ENCODE peak calls at places on chromosomes 2 and 18, in five cellular contexts. J, V, X, Q and W are unnamed samples.

GRCh38 chr2:18971069-18971378 is 381.7 kb upstream of the NT5C1B start:
- DNase-seq in J (no peak), X (no peak), V (no peak), Q (no peak), W (no peak)

GRCh38 chr2:79782540-79782939 is 269.7 kb downstream of the CTNNA2 start:
- DNase-seq in V (no peak), Q (no peak), J (peak; percentile 38), X (no peak), W (no peak)

GRCh38 chr2:7083580-7084509 is 166.6 kb downstream of the RNF144A start:
- DNase-seq in J (peak; percentile 39), X (peak; percentile 45), V (no peak), Q (peak; percentile 41), W (peak; percentile 53)

GRCh38 chr2:235263205-235264120 is 230.4 kb upstream of the AGAP1 start:
- DNase-seq in Q (peak; percentile 93), X (no peak), J (no peak), V (no peak), W (no peak)

GRCh38 chr18:12102136-12102842 is 8.6 kb downstream of the ANKRD62 start:
- DNase-seq in J (no peak), X (no peak), Q (no peak), V (no peak), W (no peak)

GRCh38 chr2:111900859-111901258 is 2.5 kb downstream of the MERTK start:
- DNase-seq in J (peak; percentile 42), Q (no peak), V (no peak), X (peak; percentile 44), W (peak; percentile 47)

GRCh38 chr2:18422416-18423165 is 137.9 kb downstream of the RDH14 start:
- DNase-seq in V (no peak), Q (no peak), X (no peak), J (no peak), W (no peak)

GRCh38 chr2:74603282-74604000 is 44.7 kb downstream of the M1AP start:
- DNase-seq in X (no peak), V (no peak), J (no peak), Q (no peak), W (no peak)

GRCh38 chr2:133788391-133788790 is 220.1 kb upstream of the NCKAP5 start:
- DNase-seq in X (no peak), V (no peak), Q (no peak), J (no peak), W (no peak)